ENCODE peak calls at places on chromosome 2, in seven cellular contexts. H is H1, U is K562, X is HCT116, Y is GM12878, M is SK-N-SH, E is HepG2. B is an unnamed sample.

GRCh38 chr2:7094113-7094760 is 177.0 kb downstream of the RNF144A start:
- DNase-seq in E (no peak), X (no peak), M (no peak), Y (no peak), H (no peak), U (no peak), B (no peak)

GRCh38 chr2:237350597-237350996 is 63.4 kb downstream of the COL6A3 start:
- DNase-seq in E (no peak), M (no peak), H (no peak), Y (no peak), U (no peak), X (no peak), B (no peak)

GRCh38 chr2:2324565-2325101 is 6.4 kb downstream of the MYT1L start:
- DNase-seq in U (no peak), M (peak), X (no peak), E (no peak), H (no peak), Y (no peak), B (no peak)

GRCh38 chr2:99552529-99552928 is 62.7 kb upstream of the REV1 start:
- DNase-seq in X (no peak), M (peak), U (no peak), H (no peak), Y (no peak), E (no peak), B (no peak)

GRCh38 chr2:218397502-218398436 is 1.9 kb upstream of the CTDSP1 start:
- DNase-seq in M (peak), H (peak), X (peak), U (peak), E (peak), Y (peak), B (peak)

GRCh38 chr2:160315337-160315736 is 115.3 kb upstream of the ITGB6 start:
- DNase-seq in E (no peak), M (no peak), U (no peak), X (no peak), Y (no peak), H (no peak), B (no peak)

GRCh38 chr2:235170536-235171510 is 219.0 kb downstream of the SH3BP4 start:
- DNase-seq in E (no peak), M (peak), U (no peak), X (peak), Y (no peak), H (no peak), B (peak)

GRCh38 chr2:138615257-138615656 is 113.7 kb downstream of the SPOPL start:
- DNase-seq in X (no peak), E (no peak), U (no peak), Y (no peak), H (no peak), M (no peak), B (no peak)

GRCh38 chr2:42663828-42664227 is 95.4 kb downstream of the MTA3 start:
- DNase-seq in Y (no peak), H (no peak), U (no peak), E (no peak), M (no peak), X (no peak), B (no peak)

GRCh38 chr2:95695613-95696012 is 103.8 kb downstream of the TRIM43 start:
- DNase-seq in E (no peak), H (no peak), X (no peak), Y (no peak), U (no peak), M (no peak), B (no peak)

GRCh38 chr2:65081232-65081685 is 25.0 kb downstream of the CEP68 start:
- DNase-seq in U (no peak), X (no peak), M (no peak), Y (no peak), H (no peak), E (no peak), B (no peak)

GRCh38 chr2:210503622-210504300 is 27.2 kb upstream of the LANCL1 start:
- DNase-seq in H (no peak), Y (no peak), X (no peak), M (no peak), U (no peak), E (no peak), B (no peak)

GRCh38 chr2:37427241-37427640 is 82.8 kb downstream of the QPCT start:
- DNase-seq in H (no peak), M (no peak), E (no peak), X (no peak), Y (no peak), U (no peak), B (no peak)

GRCh38 chr2:152050915-152051314 is 47.9 kb downstream of the CACNB4 start:
- DNase-seq in M (no peak), X (no peak), U (no peak), E (no peak), Y (no peak), H (no peak), B (no peak)

GRCh38 chr2:188292446-188293239 is 969 bp downstream of the GULP1 start:
- DNase-seq in Y (no peak), M (peak), E (no peak), X (peak), U (peak), H (peak), B (peak)

GRCh38 chr2:153939124-153939796 is 67.5 kb downstream of the GALNT13 start:
- DNase-seq in M (no peak), E (no peak), X (no peak), U (no peak), H (no peak), Y (no peak), B (no peak)

GRCh38 chr2:232502901-232503791 is 15.5 kb upstream of the ECEL1 start:
- DNase-seq in E (no peak), Y (no peak), M (peak), X (no peak), H (peak), U (peak), B (peak)

GRCh38 chr2:230124792-230125452 is 56.2 kb upstream of the SLC16A14 start:
- DNase-seq in E (no peak), H (no peak), Y (no peak), U (no peak), M (no peak), X (no peak), B (no peak)

GRCh38 chr2:16349811-16350210 is 315.8 kb downstream of the CYRIA start:
- DNase-seq in X (no peak), U (no peak), M (no peak), E (no peak), Y (no peak), H (no peak), B (no peak)
- TF ChIP-seq JUND in X (no peak), U (no peak), M (no peak), E (no peak), Y (no peak), H (no peak), B (no peak)

GRCh38 chr2:163773276-163773675 is 37.5 kb upstream of the FIGN start:
- DNase-seq in M (no peak), X (no peak), Y (no peak), E (no peak), H (no peak), U (no peak), B (no peak)

GRCh38 chr2:163774862-163775261 is 39.1 kb upstream of the FIGN start:
- DNase-seq in U (no peak), X (peak), M (no peak), H (no peak), Y (no peak), E (no peak), B (no peak)

GRCh38 chr2:163771596-163771995 is 35.8 kb upstream of the FIGN start:
- DNase-seq in U (no peak), Y (no peak), M (no peak), X (no peak), E (no peak), H (no peak), B (no peak)

GRCh38 chr2:163778045-163778753 is 42.4 kb upstream of the FIGN start:
- DNase-seq in E (no peak), Y (no peak), H (no peak), X (peak), M (no peak), U (no peak), B (no peak)

DNA sequence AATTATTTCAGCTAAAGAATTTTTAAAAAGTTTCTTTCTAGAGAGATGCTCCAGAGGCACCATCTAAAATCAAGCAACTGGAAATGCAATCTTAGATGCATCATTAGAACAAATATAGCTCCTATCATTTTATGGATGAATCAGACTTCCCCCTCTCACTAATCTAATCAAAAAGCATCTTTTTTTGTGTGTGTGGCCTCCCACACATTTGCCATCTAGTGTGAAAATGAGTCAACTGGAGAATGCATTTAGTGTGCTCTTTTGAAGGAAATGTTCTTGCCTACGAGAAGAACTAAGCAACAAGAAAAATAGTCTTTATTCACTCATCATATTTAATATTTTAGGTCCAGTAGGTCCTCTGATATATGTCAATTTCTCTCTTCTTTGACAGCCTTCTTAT is 39.5 kb upstream of the FIGN start:
- DNase-seq in E (no peak), M (no peak), Y (no peak), X (no peak), H (no peak), U (no peak), B (no peak)
- TF ChIP-seq JUND in E (no peak), M (no peak), Y (no peak), X (no peak), H (no peak), U (no peak), B (no peak)

DNA sequence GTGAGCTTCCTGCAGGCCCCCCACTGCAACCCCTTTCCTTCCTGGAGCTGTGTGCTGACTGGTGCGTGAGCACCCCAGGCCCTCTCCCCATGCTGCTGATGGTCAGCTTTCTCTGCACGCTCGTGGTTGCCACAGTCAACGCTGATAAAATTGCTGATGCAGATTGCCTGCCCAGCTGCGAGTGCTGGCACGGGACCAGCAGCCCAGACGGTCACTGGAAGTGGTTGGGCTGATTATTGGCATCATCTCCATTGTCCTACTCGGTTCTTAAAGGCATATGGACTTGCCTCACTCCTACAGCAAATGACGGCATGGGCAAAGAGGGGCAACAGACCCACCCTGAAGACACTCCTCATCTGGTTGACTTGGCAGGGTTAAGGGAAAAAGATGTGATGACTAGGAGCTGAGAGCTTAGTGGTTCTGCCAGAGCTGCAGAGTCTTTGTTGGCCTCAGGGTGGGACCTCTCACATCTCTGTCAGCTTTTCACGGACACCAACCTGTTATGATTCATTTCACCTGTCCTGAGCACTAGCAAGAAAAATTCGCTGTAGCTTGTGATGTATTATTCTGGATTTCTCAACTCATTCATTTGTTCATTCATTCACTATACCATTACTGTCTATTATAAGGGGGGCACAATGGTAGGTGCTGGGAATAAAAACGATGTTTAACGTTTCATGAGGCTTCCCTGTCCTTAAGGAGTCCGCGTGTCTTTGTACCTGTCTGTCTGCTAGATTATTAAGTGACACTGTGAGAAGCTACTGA is 38.4 kb downstream of the PAX8 start:
- DNase-seq in U (no peak), X (peak), M (peak), Y (no peak), H (no peak), E (no peak), B (no peak)
- TF ChIP-seq JUND in U (no peak), X (no peak), M (peak), Y (no peak), H (no peak), E (no peak), B (no peak)

GRCh38 chr2:191343796-191344338 is 98.7 kb downstream of the MYO1B start:
- DNase-seq in H (no peak), X (no peak), M (no peak), Y (no peak), U (no peak), E (no peak), B (no peak)

GRCh38 chr2:191347154-191347553 is 102.0 kb downstream of the MYO1B start:
- DNase-seq in Y (no peak), M (no peak), H (no peak), E (no peak), X (no peak), U (no peak), B (no peak)

GRCh38 chr2:191347881-191348280 is 102.7 kb downstream of the MYO1B start:
- DNase-seq in Y (no peak), E (no peak), X (no peak), H (no peak), U (no peak), M (no peak), B (no peak)

GRCh38 chr2:191349990-191350389 is 104.8 kb downstream of the MYO1B start:
- DNase-seq in X (no peak), M (no peak), E (no peak), H (no peak), U (no peak), Y (no peak), B (no peak)

DNA sequence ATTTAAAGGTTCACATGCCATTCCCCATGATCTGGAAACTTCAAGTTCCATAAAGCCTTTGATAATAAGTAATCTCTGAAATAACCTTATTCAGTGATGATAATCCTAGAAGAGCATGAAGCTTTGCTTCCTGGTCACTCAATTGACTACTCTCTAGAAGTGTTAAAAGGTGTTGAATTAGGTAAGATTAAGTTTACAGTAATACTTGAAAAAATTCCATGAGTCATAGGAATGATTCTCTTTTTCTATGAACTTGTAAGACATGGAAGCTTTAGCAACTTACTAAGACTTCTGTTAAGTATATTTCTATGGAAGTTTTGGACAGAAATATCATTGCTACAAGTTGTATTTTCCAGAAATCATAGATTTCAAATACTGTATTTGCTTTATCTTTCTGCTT is 100.6 kb downstream of the MYO1B start:
- DNase-seq in H (no peak), X (no peak), E (no peak), M (no peak), Y (no peak), U (no peak), B (no peak)
- TF ChIP-seq JUND in H (no peak), X (peak), E (no peak), M (no peak), Y (no peak), U (no peak), B (no peak)

GRCh38 chr2:239611222-239611795 is 210.5 kb upstream of the HDAC4 start:
- DNase-seq in H (no peak), Y (no peak), E (no peak), X (no peak), U (no peak), M (no peak), B (no peak)

GRCh38 chr2:239610457-239611221 is 209.8 kb upstream of the HDAC4 start:
- DNase-seq in Y (no peak), X (no peak), H (no peak), U (no peak), M (no peak), E (no peak), B (no peak)

GRCh38 chr2:239608723-239609122 is 207.9 kb upstream of the HDAC4 start:
- DNase-seq in Y (no peak), E (no peak), H (no peak), X (no peak), M (no peak), U (no peak), B (no peak)

GRCh38 chr2:239609162-239609561 is 208.3 kb upstream of the HDAC4 start:
- DNase-seq in M (no peak), U (no peak), Y (no peak), H (no peak), E (no peak), X (no peak), B (no peak)

DNA sequence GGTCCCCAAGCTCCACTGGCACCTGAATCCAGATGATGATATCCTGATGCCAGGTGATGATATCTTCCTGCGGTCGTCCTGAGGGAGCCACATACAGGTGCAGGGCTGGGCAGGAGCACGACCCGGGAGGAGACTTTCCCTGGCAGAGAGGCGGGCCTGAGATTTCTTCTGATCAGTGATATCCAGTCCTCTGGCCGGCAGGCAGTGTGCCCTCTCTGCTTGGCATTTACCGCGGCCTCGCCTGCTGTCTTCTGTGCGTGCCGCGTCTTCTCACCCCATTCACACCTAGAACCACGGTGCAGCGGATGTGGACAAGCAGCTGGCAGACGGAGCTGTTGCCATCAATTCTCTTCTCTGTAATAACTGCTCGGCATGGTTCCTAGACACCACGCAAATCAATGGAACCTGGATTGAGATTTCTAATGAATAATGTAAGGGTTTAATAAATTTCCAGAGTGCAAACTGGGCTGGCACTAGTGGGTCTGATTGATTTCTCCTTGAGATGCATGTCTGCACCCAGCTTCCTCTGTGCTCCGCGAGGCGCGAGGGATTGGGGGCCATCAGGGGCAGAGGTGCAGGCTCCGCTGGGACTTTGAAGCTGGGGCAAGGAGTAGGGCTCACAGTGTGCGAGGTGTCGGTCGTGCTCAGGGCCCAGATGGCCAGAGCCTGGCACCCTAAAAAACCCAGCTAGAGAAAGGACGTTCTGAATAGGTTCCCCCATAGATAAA is 208.9 kb upstream of the HDAC4 start:
- DNase-seq in X (no peak), M (no peak), U (no peak), E (no peak), Y (no peak), H (no peak), B (no peak)
- TF ChIP-seq JUND in X (no peak), M (no peak), U (no peak), E (no peak), Y (no peak), H (no peak), B (no peak)

GRCh38 chr2:168522446-168522845 is 66.4 kb downstream of the CERS6 start:
- DNase-seq in E (no peak), M (no peak), X (no peak), H (no peak), Y (no peak), U (no peak), B (no peak)

GRCh38 chr2:168517801-168518200 is 61.7 kb downstream of the CERS6 start:
- DNase-seq in Y (no peak), X (no peak), M (no peak), U (no peak), E (no peak), H (no peak), B (no peak)

GRCh38 chr2:168518555-168519066 is 62.5 kb downstream of the CERS6 start:
- DNase-seq in Y (no peak), H (peak), M (no peak), U (no peak), E (no peak), X (no peak), B (no peak)

GRCh38 chr2:168521342-168521741 is 65.3 kb downstream of the CERS6 start:
- DNase-seq in X (no peak), E (no peak), H (no peak), M (peak), U (peak), Y (no peak), B (no peak)

DNA sequence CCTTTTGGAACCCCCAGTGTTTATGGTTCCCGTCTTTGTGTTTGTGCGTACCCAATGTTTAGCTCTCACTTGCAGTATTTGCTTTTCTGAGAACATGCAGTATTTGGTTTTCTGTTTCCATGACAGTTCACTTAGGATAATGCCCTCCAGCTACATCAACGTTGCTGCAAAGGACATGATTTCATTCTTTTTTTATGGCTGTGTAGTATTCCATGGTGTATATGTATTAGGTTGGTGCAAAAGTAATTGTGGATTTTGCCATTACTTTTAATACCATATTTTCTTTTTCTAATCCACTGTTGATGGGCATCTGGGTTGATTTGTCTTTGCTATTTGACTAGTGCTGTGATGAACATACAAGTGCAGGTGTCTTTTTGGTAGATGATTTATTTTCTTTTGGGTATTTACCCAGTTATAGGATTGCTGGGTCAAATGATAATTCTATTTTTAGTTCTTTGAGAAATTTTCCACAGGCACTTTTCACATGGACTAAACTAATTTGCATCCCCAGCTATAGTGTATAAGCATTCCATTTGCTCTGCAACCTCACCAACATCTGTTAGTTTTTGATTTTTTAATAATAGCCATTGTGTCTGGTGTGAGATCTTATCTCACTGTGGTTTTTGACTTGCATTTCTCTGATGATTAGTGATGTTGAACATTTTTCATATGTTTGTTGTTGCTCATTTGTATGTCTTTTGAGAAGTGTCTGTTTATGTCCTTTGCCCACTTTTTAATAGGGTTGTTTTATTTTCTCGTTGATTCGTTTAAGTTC is 63.6 kb downstream of the CERS6 start:
- DNase-seq in H (no peak), U (no peak), E (no peak), X (no peak), Y (no peak), M (no peak), B (no peak)
- TF ChIP-seq JUND in H (no peak), U (no peak), E (no peak), X (no peak), Y (no peak), M (no peak), B (no peak)